ENCODE peak calls at places on chromosomes 11 and 22, in four cellular contexts. G is HT-29, A is sigmoid colon, F is A549. T is an unnamed sample.
A peak's percentile ranks its signal among the peaks of the same experiment; 100 is the strongest.

GRCh38 chr11:35541621-35542375 is 16.4 kb upstream of the PAMR1 start:
- DNase-seq in G (no peak), A (peak; percentile 92), F (no peak), T (no peak)

GRCh38 chr22:41914611-41915034 is 251 bp downstream of the SHISA8 start:
- DNase-seq in F (no peak), G (no peak), A (no peak), T (no peak)

GRCh38 chr11:48083427-48083826 is 103.1 kb downstream of the PTPRJ start:
- DNase-seq in A (no peak), G (no peak), F (no peak), T (no peak)

GRCh38 chr11:134503104-134503503 is 91.1 kb upstream of the B3GAT1 start:
- DNase-seq in F (no peak), G (no peak), A (peak; percentile 50), T (no peak)

GRCh38 chr11:94732617-94733292 is 35.4 kb upstream of the AMOTL1 start:
- DNase-seq in A (peak; percentile 78), G (peak; percentile 41), F (no peak), T (no peak)

GRCh38 chr11:134598368-134598767 is 186.3 kb upstream of the B3GAT1 start:
- DNase-seq in F (no peak), A (no peak), G (no peak), T (no peak)

GRCh38 chr11:45798793-45799441 is 6.0 kb upstream of the SLC35C1 start:
- DNase-seq in F (no peak), G (no peak), A (peak; percentile 54), T (no peak)

GRCh38 chr11:101894505-101894904 is 20.3 kb upstream of the CEP126 start:
- DNase-seq in G (no peak), F (no peak), A (no peak), T (no peak)

GRCh38 chr22:46057206-46057605 is 80.2 kb upstream of the WNT7B start:
- DNase-seq in A (peak; percentile 75), G (no peak), F (no peak), T (no peak)

GRCh38 chr11:115500547-115501503 is 3.4 kb downstream of the CADM1 start:
- DNase-seq in F (no peak), A (no peak), G (no peak), T (no peak)

GRCh38 chr11:330307-330693 is 9.6 kb upstream of the IFITM3 start:
- DNase-seq in F (no peak), A (peak; percentile 59), G (no peak), T (no peak)

GRCh38 chr22:31253949-31254348 is 38.3 kb downstream of the PIK3IP1 start:
- DNase-seq in G (peak; percentile 38), A (peak; percentile 39), F (no peak), T (no peak)

GRCh38 chr11:27718853-27719574 is 18.8 kb upstream of the BDNF start:
- DNase-seq in A (no peak), F (peak; percentile 55), G (no peak), T (peak; percentile 57)

GRCh38 chr11:103662880-103663279 is 373.6 kb upstream of the DDI1 start:
- DNase-seq in G (no peak), F (no peak), A (no peak), T (no peak)

GRCh38 chr11:106344392-106344791 is 266.9 kb downstream of the AASDHPPT start:
- DNase-seq in F (no peak), A (no peak), G (no peak), T (no peak)

GRCh38 chr11:45362636-45363035 is 76.5 kb upstream of the SYT13 start:
- DNase-seq in G (no peak), A (no peak), F (no peak), T (no peak)

GRCh38 chr22:37379716-37380115 is 47.6 kb downstream of the ELFN2 start:
- DNase-seq in A (no peak), G (no peak), F (no peak), T (no peak)

GRCh38 chr11:797300-798092 is 585 bp downstream of the SLC25A22 start:
- DNase-seq in F (peak; percentile 80), A (peak; percentile 89), G (peak; percentile 84), T (peak; percentile 82)

GRCh38 chr22:42676059-42676607 is 26.9 kb upstream of the CYB5R3 start:
- DNase-seq in A (no peak), G (no peak), F (no peak), T (no peak)

GRCh38 chr11:128496684-128497056 is 90.7 kb downstream of the ETS1 start:
- DNase-seq in G (no peak), A (no peak), F (peak; percentile 54), T (no peak)